ENCODE peak calls at places on chromosome 12, in ten cellular contexts. D is right lobe of liver, W is GM23248, I is adipocyte, B is stomach, T is IMR-90, M is ascending aorta, Z is adrenal gland, C is mesenchymal stem cell, A is psoas muscle. R is an unnamed sample.

GRCh38 chr12:15987696-15988095 is 76.6 kb downstream of the DERA start:
- DNase-seq in I (no peak), W (no peak), M (no peak), D (peak; percentile 43), T (no peak), C (no peak), B (peak; percentile 64), Z (no peak), A (no peak), R (no peak)

GRCh38 chr12:130526813-130527212 is 189.1 kb downstream of the PIWIL1 start:
- DNase-seq in C (no peak), T (no peak), B (no peak), M (no peak), D (no peak), A (peak; percentile 39), Z (no peak), I (peak; percentile 7), W (peak; percentile 8), R (no peak)

GRCh38 chr12:125633686-125634085 is 568.5 kb downstream of the AACS start:
- DNase-seq in W (no peak), B (peak; percentile 79), C (no peak), D (peak; percentile 84), Z (no peak), T (no peak), M (no peak), A (no peak), I (no peak), R (peak; percentile 42)

GRCh38 chr12:2108975-2109671 is 56.3 kb downstream of the CACNA1C start:
- DNase-seq in W (no peak), B (no peak), M (no peak), I (no peak), A (no peak), C (no peak), Z (no peak), D (no peak), T (no peak), R (no peak)

GRCh38 chr12:101231626-101232025 is 21.6 kb upstream of the SLC5A8 start:
- DNase-seq in Z (no peak), M (no peak), C (no peak), T (no peak), D (no peak), W (no peak), I (no peak), A (no peak), B (no peak), R (no peak)

GRCh38 chr12:26017484-26018211 is 59.2 kb downstream of the RASSF8 start:
- DNase-seq in I (peak; percentile 57), Z (peak; percentile 34), A (peak; percentile 32), T (peak; percentile 36), W (peak; percentile 61), M (no peak), B (no peak), C (peak; percentile 45), D (no peak), R (peak; percentile 33)

GRCh38 chr12:68479261-68479581 is 131.5 kb upstream of the RAP1B start:
- DNase-seq in M (no peak), C (peak; percentile 29), W (no peak), Z (no peak), T (peak; percentile 59), B (no peak), A (no peak), D (no peak), I (peak; percentile 95), R (no peak)

GRCh38 chr12:109239179-109239578 is 69.9 kb downstream of the FOXN4 start:
- DNase-seq in W (no peak), B (no peak), C (no peak), D (no peak), A (no peak), T (no peak), Z (no peak), I (no peak), M (no peak), R (no peak)

GRCh38 chr12:10122689-10123088 is 7.3 kb downstream of the CLEC7A start:
- DNase-seq in D (no peak), A (no peak), I (no peak), B (no peak), M (no peak), W (no peak), Z (no peak), T (no peak), C (no peak), R (no peak)

GRCh38 chr12:2641209-2641608 is 153.6 kb upstream of the FKBP4 start:
- DNase-seq in I (peak; percentile 24), D (peak; percentile 41), C (no peak), Z (peak; percentile 55), B (no peak), A (no peak), M (peak; percentile 65), W (peak; percentile 62), T (peak; percentile 30), R (no peak)

GRCh38 chr12:57518920-57519757 is 1.2 kb downstream of the DDIT3 start:
- DNase-seq in B (peak; percentile 43), C (peak; percentile 43), Z (peak; percentile 57), W (peak; percentile 81), T (peak; percentile 24), I (peak; percentile 73), M (peak; percentile 71), D (no peak), A (peak; percentile 76), R (peak; percentile 13)

GRCh38 chr12:57904848-57905811 is 36.2 kb upstream of the ATP23 start:
- DNase-seq in W (peak; percentile 92), B (peak; percentile 90), I (peak; percentile 95), Z (peak; percentile 87), D (peak; percentile 70), A (peak; percentile 90), T (peak; percentile 88), M (peak; percentile 92), C (peak; percentile 89), R (peak; percentile 78)

GRCh38 chr12:103800252-103800771 is 40.7 kb downstream of the NT5DC3 start:
- DNase-seq in A (peak; percentile 79), T (peak; percentile 73), I (no peak), Z (peak; percentile 73), M (peak; percentile 82), D (peak; percentile 41), B (peak; percentile 68), C (no peak), W (peak; percentile 56), R (no peak)

GRCh38 chr12:30796891-30797371 is 42.2 kb upstream of the CAPRIN2 start:
- DNase-seq in W (peak; percentile 77), M (no peak), A (no peak), B (no peak), I (peak; percentile 42), T (peak; percentile 47), C (peak; percentile 50), D (no peak), Z (peak; percentile 25), R (peak; percentile 42)

GRCh38 chr12:115599251-115599811 is 678.2 kb downstream of the MED13L start:
- DNase-seq in W (peak; percentile 44), A (no peak), M (no peak), I (peak; percentile 3), C (peak; percentile 1), B (no peak), T (no peak), D (no peak), Z (no peak), R (no peak)

GRCh38 chr12:130486146-130486435 is 148.4 kb downstream of the PIWIL1 start:
- DNase-seq in M (no peak), C (no peak), W (no peak), T (no peak), Z (no peak), A (no peak), B (no peak), I (no peak), D (no peak), R (no peak)

GRCh38 chr12:126454581-126454980 is 1389.3 kb downstream of the AACS start:
- DNase-seq in W (no peak), B (no peak), Z (no peak), T (no peak), C (no peak), I (no peak), M (no peak), A (no peak), D (no peak), R (no peak)

GRCh38 chr12:6826734-6827436 is 1.3 kb upstream of the P3H3 start:
- DNase-seq in Z (no peak), T (no peak), A (no peak), I (no peak), B (no peak), D (no peak), M (no peak), C (no peak), W (no peak), R (no peak)
- H3K27me3 ChIP-seq in Z (peaks cover 4% of the 10 kb centered on the region), T (peaks cover 2% of the 10 kb centered on the region), A (peaks cover 13% of the 10 kb centered on the region), I (peaks cover 20% of the 10 kb centered on the region), B (peaks cover 80% of the 10 kb centered on the region), D (no peaks in the 10 kb centered on the region), M (peaks cover 7% of the 10 kb centered on the region), C (peaks cover 16% of the 10 kb centered on the region), W (peaks cover 7% of the 10 kb centered on the region), R (peaks cover 14% of the 10 kb centered on the region)

DNA sequence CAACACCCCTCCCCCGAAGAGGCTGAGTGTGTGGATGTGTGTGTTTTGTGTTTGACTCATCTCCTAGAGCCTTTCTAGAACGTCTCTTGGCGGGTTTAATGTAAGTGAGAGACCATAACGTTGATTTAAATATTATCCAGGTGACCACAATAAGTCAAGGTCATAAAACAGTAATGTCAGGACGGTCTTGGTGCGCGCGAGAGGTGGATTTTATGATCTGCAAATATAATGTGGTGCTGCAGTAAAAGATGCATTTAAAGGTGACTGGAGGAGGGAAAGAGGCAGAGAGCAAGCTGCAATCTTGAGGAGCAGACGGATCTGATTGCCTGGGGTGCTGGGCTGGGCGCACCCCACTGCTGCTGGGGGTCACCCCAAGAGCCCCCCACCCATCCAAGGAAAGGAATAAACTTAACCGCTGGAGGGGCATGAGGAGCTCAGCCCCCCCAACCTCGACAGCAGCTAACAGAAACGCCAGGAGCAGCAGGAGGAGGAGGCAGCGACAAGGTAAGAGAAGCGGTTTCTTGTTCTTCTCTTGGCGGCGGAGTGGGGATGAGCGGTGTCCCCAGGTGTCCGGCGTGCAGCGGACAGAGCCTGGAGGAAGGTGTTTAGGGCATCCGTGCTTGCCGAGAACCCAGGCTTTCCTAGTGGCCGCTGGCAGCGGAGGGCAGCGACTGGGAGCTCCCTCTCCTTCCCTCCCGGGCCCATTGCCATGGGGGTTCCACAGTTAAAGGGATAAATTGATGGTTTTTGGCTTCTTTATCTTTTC is 5.5 kb downstream of the HOXC10 start:
- DNase-seq in B (no peak), T (no peak), Z (no peak), D (no peak), M (no peak), A (no peak), C (no peak), I (no peak), W (peak; percentile 56), R (no peak)
- H3K36me3 ChIP-seq in B (no peaks in the 10 kb centered on the region), T (no peaks in the 10 kb centered on the region), Z (no peaks in the 10 kb centered on the region), D (no peaks in the 10 kb centered on the region), M (no peaks in the 10 kb centered on the region), A (no peaks in the 10 kb centered on the region), C (no peaks in the 10 kb centered on the region), I (no peaks in the 10 kb centered on the region), W (no peaks in the 10 kb centered on the region), R (no peaks in the 10 kb centered on the region)

GRCh38 chr12:65739606-65740005 is 84.7 kb upstream of the HMGA2 start:
- DNase-seq in M (no peak), C (no peak), B (no peak), D (no peak), Z (no peak), I (no peak), A (no peak), W (no peak), T (no peak), R (no peak)
- H3K27me3 ChIP-seq in M (peaks cover 4% of the 10 kb centered on the region), C (no peaks in the 10 kb centered on the region), B (peaks cover 44% of the 10 kb centered on the region), D (no peaks in the 10 kb centered on the region), Z (peaks cover 21% of the 10 kb centered on the region), I (no peaks in the 10 kb centered on the region), A (peaks cover 8% of the 10 kb centered on the region), W (no peaks in the 10 kb centered on the region), T (no peaks in the 10 kb centered on the region), R (no peaks in the 10 kb centered on the region)

GRCh38 chr12:4286228-4286627 is 12.7 kb downstream of the CCND2 start:
- DNase-seq in M (peak; percentile 52), T (no peak), Z (no peak), B (no peak), C (no peak), D (no peak), A (no peak), W (no peak), I (no peak), R (no peak)
- H3K36me3 ChIP-seq in M (peaks cover 75% of the 10 kb centered on the region), T (no peaks in the 10 kb centered on the region), Z (peaks cover 82% of the 10 kb centered on the region), B (peaks cover 20% of the 10 kb centered on the region), C (peaks cover 89% of the 10 kb centered on the region), D (no peaks in the 10 kb centered on the region), A (no peaks in the 10 kb centered on the region), W (no peaks in the 10 kb centered on the region), I (peaks cover 79% of the 10 kb centered on the region), R (peaks cover 63% of the 10 kb centered on the region)